ENCODE peak calls at places on chromosomes 13 and 19, in six cellular contexts. D is brain pericyte; W is NAMALWA; C is activated CD4-positive, CD25-positive, alpha-beta regulatory T cell treated with anti-CD3 and anti-CD28 coated beads, Interleukin-2, amount 50 U/mL, for 16 hours; T is fibroblast of the conjunctiva; Q is AG10803. X is an unnamed sample.
A peak's percentile ranks its signal among the peaks of the same experiment; 100 is the strongest.

GRCh38 chr13:20053891-20054290 is 95.4 kb downstream of the ZMYM2 start:
- DNase-seq in D (no peak), W (no peak), C (no peak), T (no peak), Q (no peak), X (no peak)

GRCh38 chr13:43289458-43290255 is 266.3 kb downstream of the DNAJC15 start:
- DNase-seq in D (no peak), W (no peak), C (no peak), T (no peak), Q (peak; percentile 83), X (no peak)

GRCh38 chr19:27776020-27776419 is 1436.9 kb downstream of the UQCRFS1 start:
- DNase-seq in D (no peak), W (peak; percentile 63), C (no peak), T (peak; percentile 18), Q (peak; percentile 40), X (peak; percentile 37)

GRCh38 chr19:7159105-7159933 is 89.8 kb downstream of the ZNF557 start:
- DNase-seq in D (no peak), W (no peak), C (no peak), T (peak; percentile 31), Q (peak; percentile 94), X (no peak)

GRCh38 chr19:40530091-40530901 is 46.4 kb upstream of the SHKBP1 start:
- DNase-seq in D (no peak), W (no peak), C (no peak), T (no peak), Q (no peak), X (peak; percentile 42)

GRCh38 chr19:46387713-46388130 is 25.6 kb downstream of the CCDC8 start:
- DNase-seq in D (no peak), W (no peak), C (no peak), T (no peak), Q (no peak), X (no peak)

GRCh38 chr13:95644611-95645052 is at the start of gene DZIP1:
- DNase-seq in D (no peak), W (peak; percentile 38), C (no peak), T (peak; percentile 81), Q (peak; percentile 81), X (no peak)

GRCh38 chr19:49544154-49544553 is 16.4 kb downstream of the RCN3 start:
- DNase-seq in D (no peak), W (no peak), C (no peak), T (no peak), Q (no peak), X (no peak)

GRCh38 chr13:97445504-97446187 is 11.7 kb downstream of the RAP2A start:
- DNase-seq in D (no peak), W (no peak), C (no peak), T (no peak), Q (no peak), X (no peak)

GRCh38 chr13:113113846-113114271 is 8.3 kb downstream of the F7 start:
- DNase-seq in D (no peak), W (no peak), C (no peak), T (no peak), Q (no peak), X (no peak)

GRCh38 chr13:42707596-42707995 is 73.8 kb upstream of the FAM216B start:
- DNase-seq in D (no peak), W (no peak), C (no peak), T (no peak), Q (peak; percentile 53), X (no peak)

GRCh38 chr13:65829241-65830008 is 1400.7 kb downstream of the PCDH9 start:
- DNase-seq in D (no peak), W (no peak), C (no peak), T (no peak), Q (no peak), X (no peak)

GRCh38 chr19:14061751-14062557 is at the start of gene PALM3:
- DNase-seq in D (no peak), W (no peak), C (no peak), T (no peak), Q (no peak), X (no peak)

GRCh38 chr19:54114340-54114826 is 1.1 kb downstream of the TFPT start:
- DNase-seq in D (no peak), W (no peak), C (no peak), T (no peak), Q (peak; percentile 35), X (peak; percentile 62)

GRCh38 chr19:15587663-15588062 is 27.4 kb upstream of the CYP4F8 start:
- DNase-seq in D (no peak), W (no peak), C (no peak), T (no peak), Q (no peak), X (no peak)

GRCh38 chr19:14006085-14006765 is at the start of gene RFX1:
- DNase-seq in D (peak; percentile 100), W (peak; percentile 99), C (peak; percentile 100), T (peak; percentile 100), Q (peak; percentile 100), X (peak; percentile 99)

GRCh38 chr13:98171806-98172569 is 5.1 kb downstream of the RNF113B start:
- DNase-seq in D (no peak), W (no peak), C (no peak), T (no peak), Q (peak; percentile 75), X (no peak)

X was measured in OCI-LY7.